ENCODE peak calls at places on chromosomes 2 and 18, in ten cellular contexts. One of them, this sample, is unnamed.

GRCh38 chr2:180675170-180675569 is 305.2 kb upstream of the UBE2E3 start:
- DNase-seq in DND-41: no peak
- DNase-seq in NCI-H69: peak
- DNase-seq in SK-MEL-5: no peak
- DNase-seq in naive thymus-derived CD8-positive, alpha-beta T cell: no peak
- DNase-seq in stimulated activated CD8-positive, alpha-beta memory T cell treated with anti-CD3 and anti-CD28 coated beads, Interleukin-7, amount 100 ng/mL, for 24 hours: no peak
- DNase-seq in stimulated activated CD4-positive, alpha-beta T cell treated with anti-CD3 and anti-CD28 coated beads, Interleukin-1b, Interleukin-23, amount 100 ng/mL, for 48 hours: no peak
- DNase-seq in AML-193: no peak
- DNase-seq in activated CD4-positive, alpha-beta T cell treated with anti-CD3 and anti-CD28 coated beads for 48 hours: no peak
- DNase-seq in AG08396: no peak
- DNase-seq in this sample: no peak

GRCh38 chr2:20668871-20669475 is 2.0 kb downstream of the GDF7 start:
- DNase-seq in DND-41: no peak
- DNase-seq in NCI-H69: no peak
- DNase-seq in SK-MEL-5: no peak
- DNase-seq in naive thymus-derived CD8-positive, alpha-beta T cell: no peak
- DNase-seq in stimulated activated CD8-positive, alpha-beta memory T cell treated with anti-CD3 and anti-CD28 coated beads, Interleukin-7, amount 100 ng/mL, for 24 hours: no peak
- DNase-seq in stimulated activated CD4-positive, alpha-beta T cell treated with anti-CD3 and anti-CD28 coated beads, Interleukin-1b, Interleukin-23, amount 100 ng/mL, for 48 hours: no peak
- DNase-seq in AML-193: no peak
- DNase-seq in activated CD4-positive, alpha-beta T cell treated with anti-CD3 and anti-CD28 coated beads for 48 hours: no peak
- DNase-seq in AG08396: no peak
- DNase-seq in this sample: no peak

GRCh38 chr2:43215673-43216255 is 10.6 kb downstream of the ZFP36L2 start:
- DNase-seq in DND-41: no peak
- DNase-seq in NCI-H69: no peak
- DNase-seq in SK-MEL-5: no peak
- DNase-seq in naive thymus-derived CD8-positive, alpha-beta T cell: no peak
- DNase-seq in stimulated activated CD8-positive, alpha-beta memory T cell treated with anti-CD3 and anti-CD28 coated beads, Interleukin-7, amount 100 ng/mL, for 24 hours: no peak
- DNase-seq in stimulated activated CD4-positive, alpha-beta T cell treated with anti-CD3 and anti-CD28 coated beads, Interleukin-1b, Interleukin-23, amount 100 ng/mL, for 48 hours: no peak
- DNase-seq in AML-193: no peak
- DNase-seq in activated CD4-positive, alpha-beta T cell treated with anti-CD3 and anti-CD28 coated beads for 48 hours: no peak
- DNase-seq in AG08396: no peak
- DNase-seq in this sample: no peak

GRCh38 chr2:50125230-50125629 is 906.7 kb downstream of the NRXN1 start:
- DNase-seq in DND-41: no peak
- DNase-seq in NCI-H69: peak
- DNase-seq in SK-MEL-5: no peak
- DNase-seq in naive thymus-derived CD8-positive, alpha-beta T cell: no peak
- DNase-seq in stimulated activated CD8-positive, alpha-beta memory T cell treated with anti-CD3 and anti-CD28 coated beads, Interleukin-7, amount 100 ng/mL, for 24 hours: no peak
- DNase-seq in stimulated activated CD4-positive, alpha-beta T cell treated with anti-CD3 and anti-CD28 coated beads, Interleukin-1b, Interleukin-23, amount 100 ng/mL, for 48 hours: no peak
- DNase-seq in AML-193: no peak
- DNase-seq in activated CD4-positive, alpha-beta T cell treated with anti-CD3 and anti-CD28 coated beads for 48 hours: no peak
- DNase-seq in AG08396: no peak
- DNase-seq in this sample: no peak

GRCh38 chr2:74415762-74416395 is 5.5 kb downstream of the C2orf81 start:
- DNase-seq in DND-41: no peak
- DNase-seq in NCI-H69: peak
- DNase-seq in SK-MEL-5: no peak
- DNase-seq in naive thymus-derived CD8-positive, alpha-beta T cell: no peak
- DNase-seq in stimulated activated CD8-positive, alpha-beta memory T cell treated with anti-CD3 and anti-CD28 coated beads, Interleukin-7, amount 100 ng/mL, for 24 hours: no peak
- DNase-seq in stimulated activated CD4-positive, alpha-beta T cell treated with anti-CD3 and anti-CD28 coated beads, Interleukin-1b, Interleukin-23, amount 100 ng/mL, for 48 hours: no peak
- DNase-seq in AML-193: no peak
- DNase-seq in activated CD4-positive, alpha-beta T cell treated with anti-CD3 and anti-CD28 coated beads for 48 hours: peak
- DNase-seq in AG08396: no peak
- DNase-seq in this sample: peak

GRCh38 chr18:55732227-55733106 is 144.5 kb upstream of the TCF4 start:
- DNase-seq in DND-41: no peak
- DNase-seq in NCI-H69: no peak
- DNase-seq in SK-MEL-5: no peak
- DNase-seq in naive thymus-derived CD8-positive, alpha-beta T cell: no peak
- DNase-seq in stimulated activated CD8-positive, alpha-beta memory T cell treated with anti-CD3 and anti-CD28 coated beads, Interleukin-7, amount 100 ng/mL, for 24 hours: no peak
- DNase-seq in stimulated activated CD4-positive, alpha-beta T cell treated with anti-CD3 and anti-CD28 coated beads, Interleukin-1b, Interleukin-23, amount 100 ng/mL, for 48 hours: no peak
- DNase-seq in AML-193: no peak
- DNase-seq in activated CD4-positive, alpha-beta T cell treated with anti-CD3 and anti-CD28 coated beads for 48 hours: no peak
- DNase-seq in AG08396: no peak
- DNase-seq in this sample: no peak

GRCh38 chr2:105426626-105427292 is 27.9 kb upstream of the FHL2 start:
- DNase-seq in DND-41: no peak
- DNase-seq in NCI-H69: no peak
- DNase-seq in SK-MEL-5: no peak
- DNase-seq in naive thymus-derived CD8-positive, alpha-beta T cell: no peak
- DNase-seq in stimulated activated CD8-positive, alpha-beta memory T cell treated with anti-CD3 and anti-CD28 coated beads, Interleukin-7, amount 100 ng/mL, for 24 hours: no peak
- DNase-seq in stimulated activated CD4-positive, alpha-beta T cell treated with anti-CD3 and anti-CD28 coated beads, Interleukin-1b, Interleukin-23, amount 100 ng/mL, for 48 hours: no peak
- DNase-seq in AML-193: no peak
- DNase-seq in activated CD4-positive, alpha-beta T cell treated with anti-CD3 and anti-CD28 coated beads for 48 hours: no peak
- DNase-seq in AG08396: no peak
- DNase-seq in this sample: no peak

GRCh38 chr18:47150824-47151366 is 595 bp upstream of the HDHD2 start:
- DNase-seq in DND-41: no peak
- DNase-seq in NCI-H69: peak
- DNase-seq in SK-MEL-5: no peak
- DNase-seq in naive thymus-derived CD8-positive, alpha-beta T cell: no peak
- DNase-seq in stimulated activated CD8-positive, alpha-beta memory T cell treated with anti-CD3 and anti-CD28 coated beads, Interleukin-7, amount 100 ng/mL, for 24 hours: no peak
- DNase-seq in stimulated activated CD4-positive, alpha-beta T cell treated with anti-CD3 and anti-CD28 coated beads, Interleukin-1b, Interleukin-23, amount 100 ng/mL, for 48 hours: no peak
- DNase-seq in AML-193: peak
- DNase-seq in activated CD4-positive, alpha-beta T cell treated with anti-CD3 and anti-CD28 coated beads for 48 hours: peak
- DNase-seq in AG08396: no peak
- DNase-seq in this sample: no peak

GRCh38 chr2:239464166-239465016 is 63.6 kb upstream of the HDAC4 start:
- DNase-seq in DND-41: no peak
- DNase-seq in NCI-H69: no peak
- DNase-seq in SK-MEL-5: no peak
- DNase-seq in naive thymus-derived CD8-positive, alpha-beta T cell: no peak
- DNase-seq in stimulated activated CD8-positive, alpha-beta memory T cell treated with anti-CD3 and anti-CD28 coated beads, Interleukin-7, amount 100 ng/mL, for 24 hours: no peak
- DNase-seq in stimulated activated CD4-positive, alpha-beta T cell treated with anti-CD3 and anti-CD28 coated beads, Interleukin-1b, Interleukin-23, amount 100 ng/mL, for 48 hours: no peak
- DNase-seq in AML-193: no peak
- DNase-seq in activated CD4-positive, alpha-beta T cell treated with anti-CD3 and anti-CD28 coated beads for 48 hours: no peak
- DNase-seq in AG08396: no peak
- DNase-seq in this sample: no peak

GRCh38 chr2:84811839-84812238 is 69.0 kb downstream of the TRABD2A start:
- DNase-seq in DND-41: no peak
- DNase-seq in NCI-H69: no peak
- DNase-seq in SK-MEL-5: no peak
- DNase-seq in naive thymus-derived CD8-positive, alpha-beta T cell: no peak
- DNase-seq in stimulated activated CD8-positive, alpha-beta memory T cell treated with anti-CD3 and anti-CD28 coated beads, Interleukin-7, amount 100 ng/mL, for 24 hours: no peak
- DNase-seq in stimulated activated CD4-positive, alpha-beta T cell treated with anti-CD3 and anti-CD28 coated beads, Interleukin-1b, Interleukin-23, amount 100 ng/mL, for 48 hours: no peak
- DNase-seq in AML-193: no peak
- DNase-seq in activated CD4-positive, alpha-beta T cell treated with anti-CD3 and anti-CD28 coated beads for 48 hours: no peak
- DNase-seq in AG08396: no peak
- DNase-seq in this sample: no peak